ENCODE peak calls at places on chromosomes 13 and 19, in nine cellular contexts. W is body of pancreas, F is PC-3, Q is colonic mucosa, L is left lung, K is fibroblast of lung, O is heart right ventricle, T is heart left ventricle, M is GM23338. B is an unnamed sample. For H3K4me1, the result is how much of the 10 kb centered on the place peaks cover.

GRCh38 chr19:35346193-35347052 is 1.3 kb upstream of the FFAR1 start:
- DNase-seq in K (no peak), M (no peak), Q (peak), W (peak), F (no peak), O (no peak), L (peak), T (no peak), B (no peak)

GRCh38 chr13:40626566-40626965 is 39.9 kb downstream of the FOXO1 start:
- DNase-seq in T (no peak), L (no peak), M (no peak), Q (no peak), O (no peak), K (no peak), F (no peak), W (no peak), B (no peak)

GRCh38 chr13:110298566-110299321 is 8.2 kb downstream of the COL4A1 start:
- DNase-seq in W (no peak), F (no peak), L (no peak), O (no peak), Q (no peak), K (no peak), T (peak), M (peak), B (peak)

GRCh38 chr13:50129065-50129922 is 114.0 kb downstream of the KCNRG start:
- DNase-seq in Q (no peak), T (no peak), O (no peak), L (peak), F (no peak), W (no peak), M (peak), K (no peak), B (peak)

GRCh38 chr19:3343619-3344502 is 22.5 kb upstream of the NFIC start:
- DNase-seq in K (peak), O (peak), Q (peak), T (peak), M (peak), F (peak), L (peak), W (peak), B (peak)

GRCh38 chr13:85567909-85568308 is 231.3 kb downstream of the SLITRK6 start:
- DNase-seq in O (no peak), W (no peak), L (no peak), T (no peak), Q (no peak), F (no peak), K (no peak), M (peak), B (no peak)

GRCh38 chr19:44634785-44635184 is 8.9 kb upstream of the PVR start:
- DNase-seq in L (no peak), O (no peak), K (no peak), F (no peak), Q (no peak), M (no peak), T (no peak), W (no peak), B (no peak)

GRCh38 chr19:7679017-7679720 is 1.5 kb upstream of the TRAPPC5 start:
- DNase-seq in T (no peak), K (no peak), Q (no peak), F (peak), O (no peak), L (no peak), W (no peak), M (no peak), B (peak)

GRCh38 chr19:54026656-54027055 is 35.2 kb downstream of the CACNG6 start:
- DNase-seq in K (no peak), M (no peak), W (no peak), T (no peak), O (no peak), F (no peak), Q (no peak), L (no peak), B (no peak)

GRCh38 chr19:17418710-17419109 is 1.1 kb upstream of the MVB12A start:
- DNase-seq in L (no peak), W (no peak), M (no peak), F (no peak), O (no peak), T (no peak), Q (no peak), K (no peak), B (no peak)

GRCh38 chr13:47004022-47004421 is 107.2 kb upstream of the HTR2A start:
- DNase-seq in K (peak), T (no peak), W (no peak), F (peak), O (no peak), M (no peak), L (no peak), Q (no peak), B (no peak)

GRCh38 chr13:52845766-52846566 is 2.5 kb downstream of the PCDH8 start:
- DNase-seq in F (no peak), M (peak), O (no peak), K (peak), T (no peak), W (peak), L (peak), Q (peak), B (peak)

GRCh38 chr13:52707375-52707774 is 32.2 kb downstream of the CNMD start:
- DNase-seq in Q (no peak), F (no peak), O (no peak), K (no peak), W (no peak), M (peak), L (no peak), T (no peak), B (no peak)

GRCh38 chr19:2478324-2478755 is 2.4 kb downstream of the GADD45B start:
- DNase-seq in K (peak), L (no peak), T (peak), Q (peak), M (peak), F (peak), O (peak), W (peak), B (peak)

GRCh38 chr13:93233997-93234416 is 7.4 kb downstream of the GPC6 start:
- DNase-seq in F (no peak), W (no peak), M (peak), T (no peak), Q (no peak), K (no peak), O (no peak), L (no peak), B (no peak)

GRCh38 chr13:53198017-53198416 is 169.4 kb downstream of the OLFM4 start:
- DNase-seq in Q (no peak), F (no peak), K (no peak), O (no peak), L (no peak), W (no peak), M (peak), T (no peak), B (no peak)

GRCh38 chr13:52809310-52809769 is 39.1 kb downstream of the PCDH8 start:
- DNase-seq in L (no peak), T (peak), Q (peak), W (peak), M (peak), K (peak), O (peak), F (peak), B (peak)

GRCh38 chr19:47618771-47619170 is 9.8 kb downstream of the BICRA start:
- DNase-seq in W (peak), O (peak), T (peak), Q (no peak), F (no peak), L (no peak), M (no peak), K (peak), B (peak)

GRCh38 chr13:110308377-110309158 is 1.5 kb downstream of the COL4A2 start:
- DNase-seq in M (peak), T (peak), K (peak), Q (peak), W (peak), F (peak), L (peak), O (peak), B (no peak)

GRCh38 chr13:35617420-35617819 is 140.9 kb upstream of the MAB21L1 start:
- DNase-seq in Q (no peak), K (no peak), F (no peak), W (no peak), O (no peak), T (no peak), M (no peak), L (no peak), B (no peak)

GRCh38 chr13:100491164-100491847 is 97.3 kb downstream of the GGACT start:
- DNase-seq in F (no peak), M (no peak), W (no peak), T (peak), Q (no peak), O (peak), L (no peak), K (peak), B (no peak)

GRCh38 chr13:113309481-113309880 is 12.4 kb downstream of the LAMP1 start:
- DNase-seq in W (no peak), M (no peak), F (no peak), K (no peak), O (no peak), Q (no peak), L (no peak), T (no peak), B (no peak)

GRCh38 chr13:25085125-25085742 is 10.7 kb upstream of the PABPC3 start:
- DNase-seq in O (no peak), T (no peak), M (peak), Q (peak), K (peak), W (no peak), F (peak), L (no peak), B (no peak)

GRCh38 chr13:99425485-99426341 is 75.6 kb upstream of the TM9SF2 start:
- DNase-seq in F (no peak), M (no peak), T (no peak), W (no peak), K (no peak), O (no peak), Q (peak), L (peak), B (no peak)

GRCh38 chr13:73697166-73697565 is 437.0 kb downstream of the KLF12 start:
- DNase-seq in O (no peak), W (no peak), M (no peak), F (no peak), K (peak), L (no peak), Q (no peak), T (no peak), B (no peak)

GRCh38 chr19:5125797-5126497 is 157.0 kb downstream of the KDM4B start:
- DNase-seq in T (no peak), Q (no peak), K (peak), F (no peak), W (peak), L (no peak), M (peak), O (no peak), B (no peak)

GRCh38 chr19:5126498-5127223 is 157.7 kb downstream of the KDM4B start:
- DNase-seq in Q (no peak), W (peak), F (no peak), O (no peak), M (no peak), L (no peak), K (no peak), T (no peak), B (no peak)

GRCh38 chr19:5123646-5124045 is 154.7 kb downstream of the KDM4B start:
- DNase-seq in K (no peak), F (no peak), W (no peak), Q (no peak), O (no peak), M (no peak), L (no peak), T (no peak), B (no peak)

GRCh38 chr19:5124111-5124855 is 155.4 kb downstream of the KDM4B start:
- DNase-seq in M (no peak), T (no peak), O (no peak), K (no peak), L (no peak), W (no peak), F (no peak), Q (no peak), B (no peak)

GRCh38 chr19:5125376-5125775 is 156.5 kb downstream of the KDM4B start:
- DNase-seq in T (no peak), L (no peak), Q (no peak), K (no peak), W (no peak), O (no peak), M (no peak), F (no peak), B (no peak)
- H3K4me1 ChIP-seq in T (under half), L (under half), Q (under half), K (under half), W (half or more), O (under half), M (under half), F (under half), B (under half)

GRCh38 chr13:91247768-91248167 is 99.7 kb upstream of the MIR17HG start:
- DNase-seq in O (no peak), W (no peak), L (no peak), Q (no peak), F (peak), M (peak), T (no peak), K (no peak), B (no peak)
- H3K4me3 ChIP-seq in O (no peak), W (no peak), L (no peak), Q (no peak), F (no peak), M (no peak), T (no peak), K (no peak), B (no peak)

DNA sequence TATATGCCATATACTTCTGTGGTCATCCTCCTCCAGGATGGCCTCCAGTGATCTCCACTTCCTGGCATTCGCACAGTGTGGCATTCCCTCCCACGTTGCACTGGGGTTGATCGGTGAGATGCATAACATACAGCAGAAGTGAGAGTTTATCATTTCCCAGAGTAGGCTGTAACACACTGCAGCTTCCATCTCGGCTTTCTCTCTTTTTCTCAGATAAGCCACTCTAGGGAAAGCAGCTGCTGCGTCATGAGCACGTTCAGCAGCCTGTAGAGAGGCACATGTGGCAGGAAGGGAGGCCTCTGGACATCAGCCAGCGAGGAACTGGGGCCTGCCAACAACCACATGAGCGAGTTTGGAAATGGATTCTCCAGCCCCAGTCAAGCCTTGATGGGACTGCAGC is 807.1 kb downstream of the DIAPH3 start:
- DNase-seq in K (peak), W (peak), F (no peak), T (peak), Q (no peak), M (no peak), L (no peak), O (peak), B (peak)
- H3K27ac ChIP-seq in K (no peak), W (peak), F (no peak), T (peak), Q (no peak), M (no peak), L (peak), O (peak), B (peak)

GRCh38 chr13:79044415-79044814 is 361.6 kb downstream of the RBM26 start:
- DNase-seq in M (no peak), K (no peak), F (peak), O (no peak), Q (no peak), W (no peak), T (no peak), L (no peak), B (no peak)
- H3K4me1 ChIP-seq in M (under half), K (under half), F (under half), O (under half), Q (under half), W (under half), T (under half), L (under half), B (under half)

GRCh38 chr19:38250821-38251563 is 5.2 kb downstream of the PPP1R14A start:
- DNase-seq in O (peak), L (peak), F (no peak), K (no peak), Q (peak), M (peak), T (peak), W (peak), B (peak)

GRCh38 chr19:38252935-38253691 is 3.1 kb downstream of the PPP1R14A start:
- DNase-seq in T (peak), Q (no peak), K (no peak), W (peak), M (no peak), F (no peak), L (no peak), O (peak), B (peak)

GRCh38 chr19:38252385-38252784 is 3.8 kb downstream of the PPP1R14A start:
- DNase-seq in T (no peak), M (no peak), K (no peak), W (no peak), F (no peak), O (no peak), L (no peak), Q (no peak), B (no peak)

GRCh38 chr19:38250428-38250820 is 5.8 kb downstream of the PPP1R14A start:
- DNase-seq in K (no peak), L (no peak), F (no peak), T (no peak), W (no peak), M (no peak), O (no peak), Q (no peak), B (no peak)

DNA sequence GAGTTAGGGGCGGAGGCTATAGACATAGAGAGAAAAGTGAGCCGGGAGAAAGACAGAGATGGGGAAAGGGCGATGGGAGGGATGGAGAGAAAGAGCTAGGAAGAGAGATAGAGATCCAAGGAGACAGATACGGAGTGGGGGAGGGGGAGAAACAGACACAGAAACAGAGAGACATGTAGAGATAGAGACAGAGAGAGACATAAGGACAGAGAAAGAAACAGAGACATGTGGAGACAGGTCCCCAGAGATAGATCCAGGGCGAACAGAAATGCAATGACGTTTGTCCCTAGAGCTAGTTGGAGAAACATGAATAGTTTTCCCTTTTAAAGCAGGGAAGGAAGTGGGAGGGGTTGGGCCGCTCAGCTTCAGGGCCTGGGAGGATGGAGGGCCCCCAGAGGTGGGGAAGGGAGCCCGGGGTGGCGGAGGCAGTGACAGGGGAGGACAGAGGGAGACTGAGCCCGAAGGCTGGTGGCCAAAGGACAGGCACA is 4.6 kb downstream of the PPP1R14A start:
- DNase-seq in Q (no peak), W (peak), L (no peak), F (no peak), O (peak), T (peak), M (peak), K (no peak), B (peak)
- H3K4me3 ChIP-seq in Q (no peak), W (no peak), L (no peak), F (no peak), O (peak), T (peak), M (peak), K (no peak), B (peak)

GRCh38 chr19:18419699-18420460 is 682 bp downstream of the SSBP4 start:
- DNase-seq in O (no peak), Q (peak), M (peak), F (peak), T (no peak), K (no peak), L (peak), W (no peak), B (no peak)
- H3K27ac ChIP-seq in O (peak), Q (peak), M (no peak), F (no peak), T (peak), K (peak), L (peak), W (peak), B (peak)

GRCh38 chr19:29760752-29761502 is 45.9 kb upstream of the C19orf12 start:
- DNase-seq in M (no peak), O (no peak), K (no peak), Q (peak), T (no peak), L (peak), F (no peak), W (no peak), B (no peak)

GRCh38 chr19:29758863-29759262 is 43.8 kb upstream of the C19orf12 start:
- DNase-seq in L (peak), W (no peak), Q (no peak), T (no peak), K (no peak), O (no peak), M (no peak), F (no peak), B (no peak)

GRCh38 chr19:29753934-29754305 is 38.9 kb upstream of the C19orf12 start:
- DNase-seq in L (peak), W (no peak), T (no peak), F (no peak), K (no peak), Q (no peak), O (no peak), M (no peak), B (no peak)

GRCh38 chr19:29759359-29759758 is 44.3 kb upstream of the C19orf12 start:
- DNase-seq in L (no peak), O (no peak), K (no peak), W (no peak), M (no peak), T (no peak), F (no peak), Q (no peak), B (no peak)

GRCh38 chr19:29757551-29757950 is 42.5 kb upstream of the C19orf12 start:
- DNase-seq in T (no peak), W (no peak), M (no peak), L (peak), Q (no peak), F (no peak), K (no peak), O (no peak), B (no peak)
- H3K4me1 ChIP-seq in T (under half), W (under half), M (under half), L (under half), Q (under half), F (under half), K (under half), O (under half), B (under half)